ENCODE peak calls at places on chromosomes 16 and 17, in ten cellular contexts. K is upper lobe of left lung; Q is GM23338; I is adrenal gland; Z is Panc1; M is heart right ventricle; L is neural progenitor cell; U is MM.1S; W is CD4-positive, alpha-beta T cell; B is left ventricle myocardium inferior. G is an unnamed sample. For H3K27me3, the result is how much of the 10 kb centered on the place peaks cover.

GRCh38 chr17:40813804-40814203 is 8.6 kb downstream of the KRT10 start:
- DNase-seq in U (no peak), B (no peak), I (no peak), W (no peak), K (no peak), Z (no peak), L (no peak), Q (no peak), M (no peak), G (no peak)

GRCh38 chr16:85234310-85235235 is 122.3 kb upstream of the CIBAR2 start:
- DNase-seq in K (peak), B (peak), Z (no peak), L (peak), Q (peak), U (no peak), M (peak), I (peak), W (no peak), G (peak)

GRCh38 chr17:38426441-38426840 is 1.8 kb upstream of the ARHGAP23 start:
- DNase-seq in U (no peak), B (no peak), M (no peak), L (no peak), W (no peak), K (no peak), Q (no peak), Z (no peak), I (no peak), G (no peak)

GRCh38 chr17:1493291-1493980 is 950 bp upstream of the MYO1C start:
- DNase-seq in Q (no peak), I (no peak), W (no peak), B (peak), L (no peak), K (no peak), M (peak), U (no peak), Z (no peak), G (peak)

GRCh38 chr17:35294756-35295155 is 51.9 kb downstream of the SLFN5 start:
- DNase-seq in U (no peak), L (no peak), M (no peak), Z (no peak), W (no peak), I (no peak), Q (no peak), K (no peak), B (no peak), G (no peak)

GRCh38 chr17:15263680-15264079 is 1.4 kb downstream of the PMP22 start:
- DNase-seq in Q (no peak), U (no peak), Z (no peak), K (no peak), L (no peak), M (no peak), B (no peak), I (no peak), W (no peak), G (no peak)

GRCh38 chr16:59180083-59180476 is 446.0 kb upstream of the GOT2 start:
- DNase-seq in I (no peak), K (no peak), Z (no peak), U (no peak), Q (no peak), B (no peak), M (no peak), L (no peak), W (no peak), G (no peak)

GRCh38 chr17:5508855-5509254 is 22.5 kb downstream of the MIS12 start:
- DNase-seq in I (peak), K (no peak), B (no peak), W (no peak), U (no peak), L (peak), Z (no peak), Q (peak), M (no peak), G (no peak)

GRCh38 chr17:28985950-28986713 is 19.7 kb downstream of the SEZ6 start:
- DNase-seq in M (no peak), Q (peak), Z (no peak), K (peak), W (no peak), L (peak), I (no peak), B (no peak), U (no peak), G (no peak)

DNA sequence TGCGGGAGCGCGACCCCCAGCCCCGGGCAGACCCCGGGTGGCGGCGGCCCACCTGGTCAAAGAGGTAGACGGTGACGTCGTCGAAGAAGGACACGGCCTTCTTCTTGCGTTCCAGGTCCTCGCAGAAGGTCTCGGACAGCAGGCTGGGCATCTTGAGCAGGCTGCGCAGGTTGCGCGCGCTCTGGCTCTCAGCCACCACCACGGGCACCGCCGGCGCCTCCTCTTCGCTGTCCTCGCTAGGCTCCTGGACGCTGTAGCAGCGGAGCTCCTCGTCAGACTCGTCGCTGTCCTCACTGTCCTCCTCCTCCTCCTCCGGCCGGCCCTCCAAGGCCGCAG is 45.2 kb upstream of the PVALEF start:
- DNase-seq in L (peak), W (no peak), B (no peak), K (no peak), M (no peak), U (no peak), I (peak), Z (no peak), Q (no peak), G (no peak)
- H3K27ac ChIP-seq in L (no peak), W (no peak), B (no peak), K (peak), M (no peak), U (no peak), I (peak), Z (peak), Q (no peak), G (no peak)

DNA sequence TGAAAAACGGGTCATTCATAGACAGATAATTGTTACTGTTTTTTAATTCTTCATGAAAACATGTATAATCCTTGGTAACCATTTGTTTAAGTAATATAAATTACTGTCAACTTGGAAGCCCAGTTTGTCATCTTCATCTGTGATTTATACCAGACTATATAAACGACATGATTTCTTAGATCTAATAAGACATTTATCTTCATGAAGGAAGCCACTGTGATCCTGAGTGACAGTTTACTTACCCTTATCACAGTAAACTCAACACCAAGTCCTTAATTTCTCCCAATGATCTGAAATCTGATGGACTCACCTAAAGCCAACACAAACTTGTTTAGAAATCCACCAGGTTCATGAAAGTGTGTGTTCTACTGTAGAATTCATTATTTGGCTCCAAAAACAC is 91.3 kb downstream of the SKAP1 start:
- DNase-seq in B (no peak), W (no peak), Z (no peak), Q (no peak), M (no peak), L (no peak), U (no peak), K (no peak), I (no peak), G (no peak)
- TF ChIP-seq CTCF in B (no peak), W (no peak), Z (no peak), Q (no peak), M (no peak), L (no peak), U (no peak), K (no peak), I (no peak), G (no peak)

DNA sequence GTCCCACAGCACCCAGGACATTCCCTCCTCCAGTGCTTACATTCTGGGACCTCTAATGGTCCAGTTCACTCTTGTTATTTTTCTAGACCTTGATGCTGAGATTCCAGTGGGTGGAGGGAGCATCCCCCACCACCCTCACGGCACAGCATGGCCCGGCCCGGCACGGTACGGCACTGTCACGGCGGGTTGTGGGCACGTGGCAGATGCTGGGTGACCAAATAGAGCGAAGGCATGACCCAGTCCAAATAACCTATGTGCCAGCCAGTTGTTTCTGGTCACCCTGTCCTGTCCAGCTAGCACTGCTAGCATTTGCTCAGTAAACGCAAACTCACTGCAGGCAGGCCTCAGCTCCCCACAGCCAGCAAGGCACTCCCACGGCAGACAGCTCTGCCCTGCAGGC is 204.7 kb downstream of the ENGASE start:
- DNase-seq in Q (no peak), K (peak), U (no peak), M (no peak), B (no peak), I (no peak), L (no peak), Z (no peak), W (no peak), G (no peak)
- H3K27me3 ChIP-seq in Q (under half), K (under half), U (half or more), M (under half), B (half or more), I (under half), L (under half), Z (under half), W (under half), G (under half)

GRCh38 chr16:50601341-50601740 is 53.1 kb downstream of the NKD1 start:
- DNase-seq in L (no peak), W (no peak), Z (no peak), I (no peak), K (no peak), B (no peak), M (no peak), U (no peak), Q (no peak), G (no peak)

GRCh38 chr16:50602126-50602525 is 53.9 kb downstream of the NKD1 start:
- DNase-seq in Z (no peak), W (no peak), K (no peak), U (no peak), M (no peak), Q (no peak), L (no peak), B (no peak), I (no peak), G (peak)

GRCh38 chr16:50598936-50599361 is 50.8 kb downstream of the NKD1 start:
- DNase-seq in U (no peak), Q (no peak), K (no peak), I (no peak), W (no peak), M (no peak), B (no peak), Z (no peak), L (no peak), G (no peak)

GRCh38 chr16:50599494-50599893 is 51.3 kb downstream of the NKD1 start:
- DNase-seq in Q (no peak), W (no peak), Z (no peak), K (no peak), L (no peak), I (no peak), U (no peak), B (no peak), M (no peak), G (no peak)

GRCh38 chr16:50600582-50601283 is 52.5 kb downstream of the NKD1 start:
- DNase-seq in Q (no peak), L (peak), M (no peak), B (no peak), W (no peak), Z (no peak), U (no peak), I (no peak), K (no peak), G (no peak)
- H3K27ac ChIP-seq in Q (no peak), L (no peak), M (no peak), B (no peak), W (no peak), Z (no peak), U (no peak), I (no peak), K (peak), G (no peak)

GRCh38 chr17:36600936-36601302 is 464 bp upstream of the MRM1 start:
- DNase-seq in I (no peak), Q (no peak), B (no peak), Z (no peak), L (no peak), M (no peak), K (no peak), U (peak), W (no peak), G (no peak)
- TF ChIP-seq CTCF in I (no peak), Q (no peak), B (no peak), Z (no peak), L (no peak), M (no peak), K (no peak), U (no peak), W (peak), G (no peak)